ENCODE peak calls at places on chromosomes 13 and 19, in four cellular contexts. X is body of pancreas, G is pancreas, S is neuronal stem cell. E is an unnamed sample.

GRCh38 chr19:21593934-21594844 is 88.8 kb downstream of the ZNF429 start:
- DNase-seq in X (peak; percentile 62), S (no peak), G (peak; percentile 9), E (no peak)

GRCh38 chr19:17095141-17095919 is 19.8 kb downstream of the MYO9B start:
- DNase-seq in S (no peak), X (peak; percentile 58), G (no peak), E (peak; percentile 87)

GRCh38 chr19:29040951-29041350 is 172.0 kb downstream of the UQCRFS1 start:
- DNase-seq in S (peak; percentile 67), X (no peak), G (no peak), E (no peak)

GRCh38 chr19:36182612-36183454 is 30.6 kb upstream of the COX7A1 start:
- DNase-seq in S (no peak), G (no peak), X (no peak), E (no peak)

GRCh38 chr19:42132030-42132628 is at the start of gene POU2F2:
- DNase-seq in X (peak; percentile 49), S (no peak), G (peak; percentile 76), E (peak; percentile 81)

GRCh38 chr13:30486230-30487074 is 20.7 kb upstream of the HMGB1 start:
- DNase-seq in X (peak; percentile 85), S (no peak), G (no peak), E (no peak)

GRCh38 chr13:99085846-99086148 is 107.9 kb upstream of the DOCK9 start:
- DNase-seq in G (no peak), X (no peak), S (no peak), E (no peak)

GRCh38 chr13:107271226-107271625 is 703.3 kb upstream of the ARGLU1 start:
- DNase-seq in G (no peak), X (no peak), S (no peak), E (no peak)

GRCh38 chr19:45254044-45254531 is 3.0 kb downstream of the MARK4 start:
- DNase-seq in S (no peak), X (no peak), G (peak; percentile 69), E (no peak)

GRCh38 chr13:39602277-39602613 is 748 bp downstream of the LHFPL6 start:
- DNase-seq in X (no peak), S (no peak), G (no peak), E (no peak)

GRCh38 chr19:48367855-48368254 is 3.7 kb downstream of the SYNGR4 start:
- DNase-seq in G (no peak), X (peak; percentile 55), S (no peak), E (no peak)

DNA sequence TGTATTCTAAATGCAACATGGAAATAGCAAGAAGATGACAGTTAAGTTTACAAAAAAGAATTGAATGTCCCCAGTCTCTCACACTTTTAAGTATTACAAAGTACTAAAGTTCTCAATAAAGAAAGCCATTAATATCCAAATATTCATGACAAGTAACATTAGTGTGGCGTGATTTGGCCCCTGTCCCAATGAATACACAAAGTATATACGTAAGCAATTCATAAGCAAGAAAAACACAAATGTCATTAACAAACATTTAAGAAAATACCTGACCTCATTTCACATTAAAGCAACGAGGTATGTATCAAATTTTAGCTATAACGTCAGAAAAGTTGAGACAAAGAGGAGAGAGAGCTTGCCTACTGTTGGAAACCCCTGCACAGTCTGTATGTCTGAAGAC is 241.9 kb upstream of the IRS2 start:
- DNase-seq in X (no peak), G (no peak), S (no peak), E (no peak)
- H3K27ac ChIP-seq in X (no peak overlapping the region), G (no peak overlapping the region), S (no peak overlapping the region), E (no peak overlapping the region)

GRCh38 chr19:3096902-3097326 is 2.8 kb downstream of the GNA11 start:
- DNase-seq in X (no peak), S (no peak), G (peak; percentile 67), E (peak; percentile 55)
- H3K27ac ChIP-seq in X (peak overlapping the region; percentile 22), S (no peak overlapping the region), G (peak overlapping the region; percentile 30), E (no peak overlapping the region)

DNA sequence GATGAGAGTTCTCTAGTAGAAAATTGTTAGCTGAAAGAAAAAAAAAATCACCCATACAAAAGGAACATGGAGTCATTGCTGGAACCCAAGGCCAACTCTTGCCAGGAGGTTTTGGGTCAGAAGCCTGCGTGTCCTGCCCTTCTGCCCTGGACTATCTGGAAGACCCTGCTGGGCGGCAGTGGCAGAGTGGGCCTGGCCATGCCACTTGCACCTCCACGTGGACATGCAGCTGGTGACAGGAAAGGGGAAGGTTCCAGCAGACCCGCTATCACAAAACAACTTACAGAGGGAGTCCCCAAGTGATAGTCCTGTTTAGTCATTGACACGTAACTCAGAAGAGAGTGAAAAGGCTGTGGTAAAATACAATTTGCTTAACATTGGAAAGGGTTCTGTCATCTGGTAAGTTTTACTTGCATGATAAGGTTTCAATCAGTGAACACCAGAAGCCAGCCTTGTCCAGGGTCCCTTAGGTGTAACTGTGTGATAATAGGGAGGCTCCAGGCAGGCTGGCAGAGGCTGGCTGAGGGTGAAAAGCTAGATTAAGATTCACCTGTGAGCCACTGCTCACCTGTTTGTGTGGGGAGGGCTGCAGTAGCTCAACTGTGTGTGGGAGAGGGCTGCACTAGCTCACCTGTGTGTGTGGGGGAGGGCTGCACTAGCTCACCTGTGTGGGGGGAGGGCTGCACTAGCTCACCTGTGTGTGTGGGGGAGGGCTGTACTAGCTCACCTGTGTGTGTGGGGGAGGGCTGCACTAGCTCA is 47.8 kb downstream of the COL4A2 start:
- DNase-seq in S (no peak), G (no peak), X (peak; percentile 34), E (no peak)
- H3K27ac ChIP-seq in S (no peak overlapping the region), G (no peak overlapping the region), X (no peak overlapping the region), E (no peak overlapping the region)

GRCh38 chr13:21884299-21884878 is 213.5 kb downstream of the FGF9 start:
- DNase-seq in X (no peak), S (no peak), G (no peak), E (no peak)

GRCh38 chr13:21879263-21879914 is 208.5 kb downstream of the FGF9 start:
- DNase-seq in G (no peak), S (no peak), X (no peak), E (no peak)

GRCh38 chr13:21885714-21886224 is 214.9 kb downstream of the FGF9 start:
- DNase-seq in X (no peak), G (no peak), S (no peak), E (no peak)

DNA sequence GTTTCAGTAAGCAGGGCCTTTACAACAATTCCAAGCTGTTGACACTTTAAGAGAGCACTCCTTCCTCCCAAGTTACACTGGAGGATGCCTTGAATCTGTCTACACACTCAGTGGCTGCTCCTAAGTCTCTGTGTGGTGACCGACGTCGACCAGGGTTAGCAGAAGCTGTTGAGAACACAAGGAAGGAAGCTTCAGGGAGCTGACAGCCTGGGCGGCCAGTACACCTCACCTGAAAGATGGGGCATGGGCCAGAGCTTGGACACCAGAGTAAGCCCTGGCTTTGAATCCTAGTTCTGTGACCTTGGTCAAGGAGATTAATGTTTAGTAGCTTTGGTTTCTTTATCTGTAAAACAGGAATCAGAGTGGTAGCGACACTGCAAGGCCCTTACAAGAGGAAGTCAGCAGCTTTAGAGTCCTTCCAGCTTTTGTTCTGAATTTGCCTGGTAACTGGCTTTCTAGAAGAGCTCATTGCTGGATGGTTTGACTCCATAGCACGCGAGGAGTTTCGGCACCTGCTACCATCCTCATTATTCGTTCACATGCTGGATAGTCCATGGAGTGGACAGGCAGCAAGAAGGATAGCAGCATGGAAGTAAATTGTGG is 214.2 kb downstream of the FGF9 start:
- DNase-seq in S (no peak), X (no peak), G (no peak), E (no peak)
- H3K27ac ChIP-seq in S (no peak overlapping the region), X (no peak overlapping the region), G (no peak overlapping the region), E (no peak overlapping the region)

DNA sequence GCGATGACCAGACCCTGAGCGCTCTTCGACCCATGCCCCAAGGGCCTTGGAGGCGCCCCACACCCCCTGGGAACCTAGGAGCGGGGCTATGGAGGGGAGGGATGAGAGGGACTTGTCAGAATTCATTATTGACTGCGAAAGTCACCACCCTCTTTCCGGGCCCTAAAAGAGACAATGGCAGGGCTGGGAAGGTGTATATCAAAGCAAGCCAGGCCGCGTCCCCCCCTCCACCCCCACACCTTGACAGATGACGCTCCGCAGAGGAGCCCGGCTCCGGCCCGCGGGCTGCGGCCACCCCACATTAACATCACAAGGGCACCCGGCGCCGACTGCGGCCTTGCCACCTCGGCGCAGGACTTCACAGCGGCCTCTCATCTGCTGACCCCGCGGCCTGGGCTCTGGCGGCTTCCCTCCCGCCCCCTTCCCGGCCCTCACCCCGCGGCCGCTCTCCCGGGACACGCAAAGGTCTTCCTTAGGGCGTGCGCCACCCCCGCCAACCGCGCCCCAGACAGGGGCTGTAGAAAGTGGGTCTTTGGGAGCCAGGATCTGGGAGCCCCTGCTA is 2.4 kb downstream of the CDX2 start:
- DNase-seq in G (peak; percentile 73), S (no peak), X (no peak), E (no peak)
- H3K27ac ChIP-seq in G (peak overlapping the region; percentile 68), S (no peak overlapping the region), X (no peak overlapping the region), E (no peak overlapping the region)

GRCh38 chr13:44421853-44422525 is 48.4 kb downstream of the SERP2 start:
- DNase-seq in S (no peak), X (no peak), G (no peak), E (no peak)

GRCh38 chr13:44422755-44423643 is 49.4 kb downstream of the SERP2 start:
- DNase-seq in S (no peak), G (no peak), X (no peak), E (peak; percentile 76)

GRCh38 chr13:44417876-44418275 is 44.3 kb downstream of the SERP2 start:
- DNase-seq in X (no peak), S (no peak), G (no peak), E (no peak)

GRCh38 chr13:44417446-44417845 is 43.8 kb downstream of the SERP2 start:
- DNase-seq in X (no peak), G (no peak), S (no peak), E (no peak)

GRCh38 chr13:44420376-44421220 is 47.0 kb downstream of the SERP2 start:
- DNase-seq in S (no peak), G (no peak), X (no peak), E (no peak)
- H3K27ac ChIP-seq in S (no peak overlapping the region), G (no peak overlapping the region), X (no peak overlapping the region), E (no peak overlapping the region)

GRCh38 chr13:67623630-67624029 is 393.5 kb upstream of the PCDH9 start:
- DNase-seq in G (no peak), S (no peak), X (no peak), E (no peak)

GRCh38 chr13:67619346-67619745 is 389.2 kb upstream of the PCDH9 start:
- DNase-seq in X (no peak), S (no peak), G (no peak), E (no peak)

GRCh38 chr13:67619987-67620386 is 389.9 kb upstream of the PCDH9 start:
- DNase-seq in S (no peak), G (no peak), X (no peak), E (no peak)

GRCh38 chr13:67620665-67621064 is 390.5 kb upstream of the PCDH9 start:
- DNase-seq in S (no peak), G (no peak), X (no peak), E (no peak)
- H3K27ac ChIP-seq in S (no peak overlapping the region), G (no peak overlapping the region), X (no peak overlapping the region), E (no peak overlapping the region)